ENCODE peak calls at places on chromosomes 12 and 14, in seven cellular contexts. R, G, H, V, T, P and Q are unnamed samples.

GRCh38 chr12:52278931-52279682 is 4.7 kb downstream of the KRT86 start:
- DNase-seq in R (peak), G (peak), H (peak), V (peak), T (peak), P (peak), Q (no peak)

GRCh38 chr12:26828315-26828714 is 4.7 kb downstream of the ITPR2 start:
- DNase-seq in V (no peak), H (no peak), R (no peak), T (no peak), G (no peak), P (no peak), Q (no peak)

GRCh38 chr12:67650528-67651379 is 2.2 kb downstream of the DYRK2 start:
- DNase-seq in R (peak), G (no peak), H (no peak), T (no peak), V (no peak), P (peak), Q (no peak)

GRCh38 chr12:8779281-8779680 is 43.1 kb upstream of the A2ML1 start:
- DNase-seq in H (no peak), R (no peak), P (no peak), G (no peak), V (no peak), T (no peak), Q (no peak)

GRCh38 chr12:88334271-88334670 is 192.2 kb downstream of the TMTC3 start:
- DNase-seq in V (no peak), H (no peak), G (no peak), P (peak), T (no peak), R (no peak), Q (no peak)

GRCh38 chr12:47942327-47943230 is 20.8 kb upstream of the TMEM106C start:
- DNase-seq in H (peak), R (peak), T (no peak), V (no peak), G (no peak), P (no peak), Q (no peak)

GRCh38 chr12:6996040-6996441 is 22.2 kb downstream of the LPCAT3 start:
- DNase-seq in H (no peak), G (no peak), P (peak), V (no peak), R (no peak), T (no peak), Q (no peak)

GRCh38 chr12:104022816-104023215 is 27.2 kb downstream of the GLT8D2 start:
- DNase-seq in H (no peak), P (no peak), G (no peak), T (no peak), R (no peak), V (no peak), Q (no peak)

GRCh38 chr12:65209655-65210043 is 40.3 kb downstream of the LEMD3 start:
- DNase-seq in G (no peak), H (no peak), R (peak), V (no peak), P (no peak), T (no peak), Q (no peak)

GRCh38 chr12:98758331-98758730 is 113.2 kb downstream of the APAF1 start:
- DNase-seq in P (no peak), G (no peak), T (no peak), R (no peak), H (no peak), V (no peak), Q (no peak)

GRCh38 chr14:99603471-99603933 is 505 bp downstream of the CCDC85C start:
- DNase-seq in H (peak), R (no peak), T (no peak), G (no peak), V (peak), P (peak), Q (no peak)

GRCh38 chr12:30166416-30166815 is 382.7 kb upstream of the TMTC1 start:
- DNase-seq in G (no peak), H (no peak), V (no peak), P (peak), T (no peak), R (no peak), Q (no peak)

GRCh38 chr14:65069874-65070709 is 32.2 kb downstream of the MAX start:
- DNase-seq in H (no peak), R (no peak), V (no peak), T (no peak), G (peak), P (peak), Q (no peak)

GRCh38 chr12:69648476-69648875 is 37.8 kb upstream of the LRRC10 start:
- DNase-seq in P (peak), V (no peak), T (no peak), R (no peak), H (no peak), G (no peak), Q (no peak)

GRCh38 chr14:91889477-91890211 is 22.3 kb upstream of the TC2N start:
- DNase-seq in R (no peak), H (no peak), P (no peak), V (no peak), G (no peak), T (no peak), Q (no peak)

GRCh38 chr14:54230645-54231044 is 166.2 kb upstream of the CDKN3 start:
- DNase-seq in R (no peak), P (no peak), H (no peak), G (no peak), V (no peak), T (no peak), Q (no peak)

GRCh38 chr14:85867450-85867849 is 337.5 kb downstream of the FLRT2 start:
- DNase-seq in T (no peak), P (peak), H (peak), V (no peak), R (no peak), G (no peak), Q (no peak)

GRCh38 chr12:131917139-131917710 is 11.9 kb upstream of the PUS1 start:
- DNase-seq in R (no peak), G (no peak), H (peak), P (no peak), T (no peak), V (no peak), Q (peak)

GRCh38 chr14:51370758-51371386 is 130.8 kb downstream of the TMX1 start:
- DNase-seq in G (no peak), V (no peak), T (no peak), P (peak), H (peak), R (no peak), Q (no peak)

GRCh38 chr14:22333408-22334274 is 255.4 kb downstream of the DAD1 start:
- DNase-seq in H (no peak), P (peak), R (no peak), G (no peak), V (no peak), T (no peak), Q (no peak)

GRCh38 chr12:12642916-12643315 is 31.2 kb downstream of the CREBL2 start:
- DNase-seq in V (no peak), T (no peak), P (no peak), R (no peak), H (no peak), G (no peak), Q (no peak)

GRCh38 chr14:20799444-20799843 is 3.2 kb downstream of the RNASE1 start:
- DNase-seq in T (no peak), H (no peak), R (no peak), P (no peak), G (no peak), V (no peak), Q (no peak)

GRCh38 chr12:21413369-21414277 is 23.8 kb upstream of the PYROXD1 start:
- DNase-seq in P (no peak), T (no peak), H (no peak), R (no peak), V (no peak), G (no peak), Q (no peak)

GRCh38 chr12:80815351-80815750 is 98.6 kb downstream of the MYF5 start:
- DNase-seq in R (no peak), T (no peak), V (no peak), P (no peak), H (no peak), G (no peak), Q (no peak)

GRCh38 chr12:104280703-104281458 is 22.7 kb upstream of the EID3 start:
- DNase-seq in G (no peak), V (no peak), H (no peak), R (no peak), T (no peak), P (peak), Q (no peak)

GRCh38 chr12:1864456-1864855 is 44.1 kb downstream of the LRTM2 start:
- DNase-seq in H (no peak), R (no peak), P (no peak), T (no peak), V (no peak), G (no peak), Q (no peak)

GRCh38 chr14:69285661-69286255 is 25.8 kb downstream of the GALNT16 start:
- DNase-seq in H (no peak), V (no peak), R (no peak), G (no peak), P (no peak), T (no peak), Q (no peak)
- TF ChIP-seq CTCF in H (no peak), V (no peak), R (no peak), G (no peak), P (no peak), T (no peak), Q (no peak)

GRCh38 chr12:108768591-108769500 is 37.5 kb upstream of the CORO1C start:
- DNase-seq in V (peak), H (peak), G (peak), P (no peak), T (no peak), R (peak), Q (no peak)
- TF ChIP-seq CTCF in V (no peak), H (no peak), G (no peak), P (no peak), T (no peak), R (no peak), Q (no peak)

GRCh38 chr12:56223571-56224101 is 506 bp upstream of the NABP2 start:
- DNase-seq in H (no peak), G (no peak), T (no peak), V (no peak), P (no peak), R (no peak), Q (no peak)

GRCh38 chr12:56221233-56221756 is 427 bp downstream of the RNF41 start:
- DNase-seq in G (peak), P (peak), V (peak), H (peak), T (no peak), R (peak), Q (no peak)

GRCh38 chr12:56220611-56221232 is 1.0 kb downstream of the RNF41 start:
- DNase-seq in R (no peak), T (no peak), G (no peak), P (peak), H (no peak), V (no peak), Q (no peak)

GRCh38 chr12:56222531-56222895 is 791 bp upstream of the RNF41 start:
- DNase-seq in H (no peak), P (no peak), V (no peak), T (no peak), G (no peak), R (no peak), Q (no peak)

DNA sequence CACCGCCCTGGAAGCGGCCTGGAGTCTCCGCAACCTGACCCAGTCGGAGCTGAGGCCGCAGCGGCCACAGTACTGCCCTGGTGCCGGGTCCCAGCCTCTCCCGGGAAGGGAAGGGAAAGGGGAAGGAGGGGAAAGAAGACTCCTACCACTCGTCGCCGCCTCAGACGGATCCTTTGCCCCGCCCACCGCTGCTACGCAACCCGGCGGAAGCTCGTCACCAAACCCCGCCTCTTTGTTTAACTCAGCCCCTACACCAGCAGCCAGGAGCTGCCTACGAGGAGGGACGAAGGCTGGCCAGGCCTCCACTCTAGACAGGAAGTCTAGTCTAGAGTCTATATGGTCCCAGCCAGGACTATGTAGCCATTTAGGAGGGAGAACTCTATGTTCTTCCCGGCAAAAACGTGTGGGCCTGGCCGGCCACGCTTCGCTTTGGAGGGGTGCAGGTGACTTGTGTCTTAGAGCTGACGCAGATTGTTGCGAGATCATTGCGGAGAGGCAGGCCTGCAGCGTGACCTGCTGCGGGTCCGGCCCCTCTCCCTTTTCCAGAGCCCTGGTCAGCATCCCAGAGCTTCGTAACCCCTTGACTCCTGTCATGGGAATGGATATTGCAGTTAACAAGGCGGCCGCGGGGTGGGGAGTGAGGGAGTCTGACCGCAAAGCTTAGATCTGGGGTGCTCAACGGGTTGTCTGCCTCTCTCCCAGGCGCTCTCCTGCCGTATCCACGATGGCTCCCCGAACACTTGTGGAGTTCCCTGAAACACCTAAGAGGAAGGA is at the start of gene RNF41:
- DNase-seq in G (peak), P (peak), H (peak), R (peak), V (peak), T (peak), Q (peak)
- TF ChIP-seq CTCF in G (no peak), P (no peak), H (no peak), R (no peak), V (no peak), T (no peak), Q (peak)

GRCh38 chr12:121688966-121689365 is 19.5 kb upstream of the MORN3 start:
- DNase-seq in H (no peak), T (no peak), P (no peak), V (no peak), R (no peak), G (no peak), Q (no peak)
- TF ChIP-seq CTCF in H (no peak), T (no peak), P (no peak), V (no peak), R (no peak), G (no peak), Q (no peak)